ENCODE peak calls at places on chromosomes 3 and 15, in five cellular contexts. V is NCI-H82, P is A549, Z is astrocyte of the spinal cord, T is T-helper 17 cell. L is an unnamed sample.
A peak's percentile ranks its signal among the peaks of the same experiment; 100 is the strongest.

GRCh38 chr3:38689774-38690173 is 40.3 kb upstream of the SCN5A start:
- DNase-seq in V (no peak), P (no peak), Z (no peak), T (no peak), L (no peak)

GRCh38 chr15:41971893-41972340 is 440 bp downstream of the EHD4 start:
- DNase-seq in V (peak; percentile 62), P (peak; percentile 13), Z (no peak), T (no peak), L (peak; percentile 56)

GRCh38 chr3:23662079-23662617 is 143.6 kb upstream of the UBE2E1 start:
- DNase-seq in V (no peak), P (no peak), Z (no peak), T (no peak), L (no peak)

GRCh38 chr3:78398401-78398800 is 1358.5 kb downstream of the ROBO2 start:
- DNase-seq in V (no peak), P (no peak), Z (no peak), T (no peak), L (no peak)

GRCh38 chr3:53482227-53482626 is 12.2 kb upstream of the CACNA1D start:
- DNase-seq in V (no peak), P (no peak), Z (no peak), T (no peak), L (no peak)

GRCh38 chr3:65170357-65171090 is 482.7 kb upstream of the ADAMTS9 start:
- DNase-seq in V (peak; percentile 65), P (no peak), Z (peak; percentile 89), T (no peak), L (peak; percentile 7)

GRCh38 chr15:85706779-85707518 is 87.8 kb downstream of the KLHL25 start:
- DNase-seq in V (no peak), P (no peak), Z (peak; percentile 62), T (peak; percentile 35), L (no peak)

GRCh38 chr15:48644498-48644826 is 1.0 kb downstream of the FBN1 start:
- DNase-seq in V (no peak), P (no peak), Z (peak; percentile 47), T (no peak), L (no peak)

GRCh38 chr15:66293085-66293418 is 316 bp upstream of the DIS3L start:
- DNase-seq in V (no peak), P (no peak), Z (peak; percentile 1), T (no peak), L (peak; percentile 75)

GRCh38 chr3:81914254-81914653 is 152.8 kb upstream of the GBE1 start:
- DNase-seq in V (no peak), P (no peak), Z (no peak), T (no peak), L (no peak)

GRCh38 chr15:70902105-70902504 is 9.5 kb downstream of the LRRC49 start:
- DNase-seq in V (no peak), P (no peak), Z (peak; percentile 88), T (no peak), L (no peak)

GRCh38 chr3:47000198-47000815 is 20.8 kb downstream of the NBEAL2 start:
- DNase-seq in V (no peak), P (no peak), Z (no peak), T (no peak), L (no peak)

GRCh38 chr3:168051579-168052183 is 44.0 kb downstream of the GOLIM4 start:
- DNase-seq in V (no peak), P (no peak), Z (peak; percentile 67), T (no peak), L (no peak)

GRCh38 chr3:47086071-47086470 is 77.8 kb downstream of the SETD2 start:
- DNase-seq in V (no peak), P (no peak), Z (no peak), T (no peak), L (no peak)

GRCh38 chr15:40468850-40469249 is 1.9 kb upstream of the CHST14 start:
- DNase-seq in V (no peak), P (no peak), Z (no peak), T (no peak), L (no peak)

GRCh38 chr15:39735120-39735717 is 47.4 kb downstream of the FSIP1 start:
- DNase-seq in V (no peak), P (no peak), Z (no peak), T (no peak), L (no peak)

GRCh38 chr3:66910721-66911120 is 87.4 kb upstream of the KBTBD8 start:
- DNase-seq in V (no peak), P (no peak), Z (no peak), T (no peak), L (no peak)

GRCh38 chr3:183455064-183455463 is 26.6 kb upstream of the MCF2L2 start:
- DNase-seq in V (peak; percentile 24), P (no peak), Z (peak; percentile 75), T (no peak), L (no peak)

GRCh38 chr3:119559441-119559963 is at the start of gene CD80:
- DNase-seq in V (peak; percentile 69), P (peak; percentile 55), Z (peak; percentile 25), T (peak; percentile 53), L (no peak)

GRCh38 chr3:183731611-183732010 is 34.0 kb downstream of the YEATS2 start:
- DNase-seq in V (no peak), P (no peak), Z (no peak), T (no peak), L (no peak)

GRCh38 chr3:117799314-117799713 is 1089.7 kb downstream of the TUSC7 start:
- DNase-seq in V (no peak), P (no peak), Z (no peak), T (no peak), L (no peak)

GRCh38 chr15:66838202-66838601 is 136.2 kb downstream of the SMAD6 start:
- DNase-seq in V (no peak), P (no peak), Z (no peak), T (no peak), L (no peak)

GRCh38 chr15:31325432-31325975 is 1.1 kb upstream of the KLF13 start:
- DNase-seq in V (peak; percentile 73), P (peak; percentile 43), Z (no peak), T (peak; percentile 34), L (no peak)

GRCh38 chr3:192514754-192515660 is 212.3 kb downstream of the FGF12 start:
- DNase-seq in V (peak; percentile 87), P (peak; percentile 4), Z (no peak), T (no peak), L (peak; percentile 80)

GRCh38 chr15:43299411-43299810 is 31.0 kb downstream of the LCMT2 start:
- DNase-seq in V (no peak), P (no peak), Z (no peak), T (no peak), L (no peak)

GRCh38 chr15:67018451-67018850 is 47.0 kb upstream of the SMAD3 start:
- DNase-seq in V (no peak), P (no peak), Z (no peak), T (no peak), L (no peak)

GRCh38 chr3:13420051-13420816 is at the start of gene NUP210:
- DNase-seq in V (peak; percentile 76), P (peak; percentile 64), Z (no peak), T (peak; percentile 33), L (peak; percentile 69)

GRCh38 chr3:160112996-160113395 is 112.2 kb upstream of the C3orf80 start:
- DNase-seq in V (no peak), P (no peak), Z (no peak), T (no peak), L (no peak)

GRCh38 chr15:62254137-62254934 is 89.3 kb upstream of the C2CD4B start:
- DNase-seq in V (peak; percentile 85), P (peak; percentile 56), Z (peak; percentile 43), T (peak; percentile 71), L (peak; percentile 77)

GRCh38 chr15:72113347-72114031 is 4.5 kb downstream of the MYO9A start:
- DNase-seq in V (no peak), P (no peak), Z (no peak), T (no peak), L (no peak)

GRCh38 chr15:83380682-83381081 is 66.5 kb upstream of the SH3GL3 start:
- DNase-seq in V (peak; percentile 82), P (peak; percentile 62), Z (peak; percentile 42), T (no peak), L (no peak)

L was measured in retina.